ENCODE peak calls at places on chromosomes 16 and 17, in nine cellular contexts. W, E, H, G, Y, J, C, F and A are unnamed samples.

GRCh38 chr17:69060835-69061234 is at the start of gene ABCA9:
- DNase-seq in J (no peak), E (no peak), W (no peak), G (no peak), H (no peak), F (no peak), Y (peak; percentile 93), C (no peak), A (no peak)

GRCh38 chr16:89077076-89077475 is 16.6 kb upstream of the ACSF3 start:
- DNase-seq in E (no peak), C (no peak), Y (no peak), J (no peak), W (no peak), G (no peak), H (no peak), F (no peak), A (no peak)

GRCh38 chr17:79986441-79987186 is 49.1 kb downstream of the TBC1D16 start:
- DNase-seq in G (no peak), E (no peak), F (peak; percentile 94), J (no peak), H (no peak), C (no peak), W (no peak), Y (no peak), A (no peak)

GRCh38 chr17:61695779-61696337 is 104.8 kb upstream of the NACA2 start:
- DNase-seq in G (no peak), F (no peak), J (no peak), H (no peak), E (no peak), Y (no peak), W (no peak), C (no peak), A (no peak)

GRCh38 chr17:28612936-28613872 is 781 bp downstream of the RSKR start:
- DNase-seq in C (no peak), H (peak; percentile 74), G (peak; percentile 82), F (peak; percentile 70), J (peak; percentile 65), W (peak; percentile 27), E (peak; percentile 24), Y (peak; percentile 47), A (peak; percentile 55)

GRCh38 chr17:31596382-31597323 is 205.2 kb downstream of the RAB11FIP4 start:
- DNase-seq in J (peak; percentile 82), W (peak; percentile 35), F (no peak), H (peak; percentile 11), E (peak; percentile 87), G (peak; percentile 32), Y (peak; percentile 100), C (peak; percentile 77), A (peak; percentile 83)

GRCh38 chr17:11459780-11460426 is 138.4 kb upstream of the DNAH9 start:
- DNase-seq in C (no peak), Y (no peak), J (no peak), W (no peak), F (no peak), H (no peak), G (no peak), E (no peak), A (no peak)

GRCh38 chr17:61325382-61326073 is 74.1 kb upstream of the TBX2 start:
- DNase-seq in H (no peak), J (no peak), E (peak; percentile 82), C (no peak), Y (peak; percentile 91), G (no peak), F (peak; percentile 78), W (no peak), A (no peak)

GRCh38 chr17:43316522-43317142 is 82.2 kb upstream of the ARL4D start:
- DNase-seq in C (no peak), E (no peak), W (no peak), F (no peak), G (peak; percentile 36), J (no peak), Y (peak; percentile 41), H (peak; percentile 47), A (peak; percentile 51)

GRCh38 chr17:43068570-43069367 is 43.7 kb downstream of the RND2 start:
- DNase-seq in W (no peak), E (no peak), G (no peak), Y (no peak), J (peak; percentile 9), C (no peak), H (no peak), F (no peak), A (no peak)

GRCh38 chr16:87417511-87417910 is 25.4 kb downstream of the MAP1LC3B start:
- DNase-seq in J (no peak), C (no peak), E (no peak), H (no peak), G (no peak), Y (no peak), W (no peak), F (no peak), A (no peak)

GRCh38 chr16:64089697-64090096 is 1032.2 kb downstream of the CDH11 start:
- DNase-seq in G (peak; percentile 81), E (peak; percentile 53), J (peak; percentile 45), C (no peak), Y (peak; percentile 38), F (peak; percentile 13), W (peak; percentile 37), H (peak; percentile 66), A (peak; percentile 78)

GRCh38 chr17:81553616-81554181 is 1.5 kb upstream of the FAAP100 start:
- DNase-seq in G (no peak), Y (peak; percentile 96), C (peak; percentile 16), H (no peak), E (peak; percentile 89), F (peak; percentile 83), W (no peak), J (peak; percentile 63), A (no peak)

GRCh38 chr17:14211778-14212177 is 24.9 kb downstream of the CDRT15 start:
- DNase-seq in Y (no peak), F (no peak), W (no peak), C (no peak), J (no peak), G (peak; percentile 54), H (no peak), E (no peak), A (no peak)

GRCh38 chr17:78937561-78937960 is 12.4 kb upstream of the TIMP2 start:
- DNase-seq in H (no peak), F (no peak), J (no peak), C (no peak), W (no peak), E (no peak), Y (no peak), G (no peak), A (no peak)

GRCh38 chr17:37050905-37051304 is 102.2 kb downstream of the AATF start:
- DNase-seq in F (no peak), E (peak; percentile 6), C (no peak), H (no peak), G (no peak), J (no peak), W (no peak), Y (no peak), A (no peak)

GRCh38 chr17:76940293-76940692 is 72.1 kb downstream of the MGAT5B start:
- DNase-seq in C (no peak), H (no peak), Y (no peak), G (peak; percentile 86), J (no peak), W (no peak), E (no peak), F (no peak), A (no peak)

GRCh38 chr16:30925646-30926332 is 2.4 kb downstream of the FBXL19 start:
- DNase-seq in Y (no peak), F (no peak), J (peak; percentile 6), W (no peak), E (no peak), G (no peak), C (no peak), H (no peak), A (no peak)
- H3K27ac ChIP-seq in Y (no peak overlapping the region), F (no peak overlapping the region), J (no peak overlapping the region), W (no peak overlapping the region), E (no peak overlapping the region), G (no peak overlapping the region), C (peak overlapping the region; percentile 67), H (no peak overlapping the region), A (no peak overlapping the region)

GRCh38 chr17:38563362-38564253 is 42.1 kb downstream of the SRCIN1 start:
- DNase-seq in J (no peak), W (no peak), H (peak; percentile 84), E (no peak), C (no peak), F (no peak), Y (no peak), G (peak; percentile 94), A (no peak)
- TF ChIP-seq EZH2phosphoT487 in J (peak; percentile 83), W (no peak), H (peak; percentile 62), E (no peak), C (no peak), F (no peak), Y (no peak), G (no peak), A (no peak)

GRCh38 chr17:62714016-62714777 is 86.7 kb downstream of the MRC2 start:
- DNase-seq in W (no peak), C (no peak), F (no peak), Y (peak; percentile 78), J (no peak), H (no peak), E (peak; percentile 35), G (no peak), A (no peak)

GRCh38 chr17:62708587-62708986 is 81.1 kb downstream of the MRC2 start:
- DNase-seq in J (no peak), G (no peak), F (no peak), E (no peak), H (no peak), C (no peak), Y (peak; percentile 35), W (no peak), A (no peak)

GRCh38 chr17:62715882-62716390 is 88.5 kb downstream of the MRC2 start:
- DNase-seq in Y (no peak), C (no peak), J (no peak), H (no peak), G (no peak), E (no peak), F (no peak), W (no peak), A (no peak)

GRCh38 chr17:62713096-62713870 is 85.8 kb downstream of the MRC2 start:
- DNase-seq in G (peak; percentile 63), W (no peak), Y (no peak), F (no peak), E (no peak), J (no peak), C (no peak), H (peak; percentile 58), A (no peak)

GRCh38 chr17:62712011-62712615 is 84.6 kb downstream of the MRC2 start:
- DNase-seq in G (no peak), F (no peak), C (no peak), W (no peak), J (no peak), H (no peak), E (no peak), Y (no peak), A (no peak)
- H3K27ac ChIP-seq in G (no peak overlapping the region), F (no peak overlapping the region), C (no peak overlapping the region), W (no peak overlapping the region), J (no peak overlapping the region), H (no peak overlapping the region), E (no peak overlapping the region), Y (no peak overlapping the region), A (no peak overlapping the region)

DNA sequence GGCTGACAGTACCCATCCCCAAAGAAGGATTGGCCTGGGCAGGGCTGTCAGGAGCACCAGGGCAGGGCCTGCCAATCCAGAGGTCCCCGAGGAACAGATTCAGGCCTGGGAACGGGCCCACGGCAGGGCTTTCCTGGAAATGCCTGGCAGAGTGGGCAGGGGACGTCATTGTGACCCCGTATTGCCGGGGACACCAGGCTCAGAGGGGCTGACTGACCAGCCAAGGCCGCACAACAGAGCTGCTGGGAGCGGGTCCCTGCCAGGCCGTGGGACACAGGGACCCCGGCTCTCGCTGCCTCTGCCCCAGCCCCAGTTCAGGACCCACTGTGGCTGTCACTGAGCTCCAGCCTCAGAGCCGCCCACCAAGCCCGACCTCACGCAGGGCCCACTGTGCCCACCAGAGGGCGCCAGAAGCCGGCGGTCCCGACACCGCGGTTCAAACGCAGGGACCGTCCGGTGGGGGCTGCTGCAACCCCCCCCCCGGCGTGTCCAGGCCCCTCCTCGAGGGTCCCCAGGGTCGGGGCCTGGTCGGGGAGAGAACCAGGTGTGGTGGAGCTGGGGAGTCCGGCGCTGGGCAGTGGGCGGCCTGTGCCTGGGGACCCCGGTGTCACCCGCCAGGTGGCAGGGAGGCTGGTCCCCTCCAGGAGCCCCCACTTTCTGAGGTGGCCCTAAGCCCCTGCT is 15.2 kb upstream of the SSTR5 start:
- DNase-seq in F (peak; percentile 87), G (peak; percentile 65), C (no peak), W (peak; percentile 25), J (peak; percentile 68), E (peak; percentile 44), H (peak; percentile 64), Y (peak; percentile 43), A (no peak)
- TF ChIP-seq EZH2phosphoT487 in F (no peak), G (no peak), C (no peak), W (no peak), J (no peak), E (no peak), H (no peak), Y (no peak), A (no peak)